ENCODE peak calls at places on chromosome 14, in six cellular contexts. J is astrocyte; F is breast epithelium; X is effector memory CD4-positive, alpha-beta T cell; R is SK-N-SH; L is left ventricle myocardium inferior. Y is an unnamed sample.

GRCh38 chr14:33692762-33693161 is 258.1 kb downstream of the EGLN3 start:
- DNase-seq in J (peak), F (no peak), X (no peak), R (no peak), L (no peak), Y (no peak)

GRCh38 chr14:60965402-60965801 is 15.5 kb downstream of the TRMT5 start:
- DNase-seq in J (peak), F (no peak), X (no peak), R (no peak), L (no peak), Y (no peak)

GRCh38 chr14:31505411-31505810 is 17.6 kb upstream of the GPR33 start:
- DNase-seq in J (peak), F (no peak), X (no peak), R (no peak), L (no peak), Y (no peak)

GRCh38 chr14:101115652-101116051 is 212.1 kb upstream of the RTL1 start:
- DNase-seq in J (no peak), F (no peak), X (no peak), R (no peak), L (no peak), Y (no peak)

GRCh38 chr14:61177279-61178225 is 103.6 kb downstream of the TMEM30B start:
- DNase-seq in J (peak), F (no peak), X (no peak), R (no peak), L (no peak), Y (no peak)

GRCh38 chr14:96267916-96268315 is 11.9 kb downstream of the BDKRB1 start:
- DNase-seq in J (no peak), F (no peak), X (no peak), R (peak), L (no peak), Y (no peak)

GRCh38 chr14:73725116-73726024 is 11.2 kb upstream of the PNMA1 start:
- DNase-seq in J (peak), F (no peak), X (no peak), R (no peak), L (no peak), Y (no peak)

GRCh38 chr14:24311837-24312615 is 724 bp downstream of the LTB4R start:
- DNase-seq in J (no peak), F (no peak), X (no peak), R (no peak), L (no peak), Y (no peak)

GRCh38 chr14:50013934-50014333 is 102.4 kb downstream of the VCPKMT start:
- DNase-seq in J (no peak), F (no peak), X (no peak), R (no peak), L (no peak), Y (no peak)

GRCh38 chr14:90795744-90796143 is 20.5 kb downstream of the TTC7B start:
- DNase-seq in J (peak), F (no peak), X (no peak), R (peak), L (no peak), Y (no peak)

GRCh38 chr14:58638231-58639205 is 756 bp downstream of the DACT1 start:
- DNase-seq in J (peak), F (no peak), X (no peak), R (peak), L (peak), Y (no peak)

GRCh38 chr14:102203382-102203781 is 63.7 kb downstream of the WDR20 start:
- DNase-seq in J (no peak), F (no peak), X (no peak), R (peak), L (no peak), Y (no peak)

DNA sequence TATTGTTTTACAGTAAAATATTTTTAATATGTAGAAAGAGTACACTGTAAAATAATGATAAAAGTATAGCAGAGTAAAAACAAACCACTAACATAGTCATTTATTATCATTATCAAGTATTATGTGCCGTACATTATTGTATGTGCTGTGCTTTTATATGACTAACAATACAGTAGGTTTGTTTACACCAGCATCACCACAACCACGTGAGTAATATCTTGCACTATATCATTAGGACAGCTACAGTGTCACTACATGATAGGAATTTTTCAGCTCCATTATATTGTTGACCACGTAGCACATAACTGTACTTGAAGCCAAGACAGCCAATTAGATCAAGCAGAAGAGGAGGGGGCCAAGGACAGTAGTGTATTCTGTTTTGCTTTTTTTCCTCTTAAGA is 415.4 kb downstream of the RAD51B start:
- DNase-seq in J (peak), F (no peak), X (no peak), R (no peak), L (no peak), Y (no peak)
- H3K27ac ChIP-seq in J (no peak), F (no peak), X (no peak), R (no peak), L (no peak), Y (no peak)

GRCh38 chr14:72563676-72564075 is 330.2 kb downstream of the DPF3 start:
- DNase-seq in J (no peak), F (no peak), X (no peak), R (no peak), L (no peak), Y (no peak)
- H3K27ac ChIP-seq in J (no peak), F (no peak), X (no peak), R (no peak), L (no peak), Y (no peak)

GRCh38 chr14:98162829-98163228 is 1109.2 kb downstream of the BCL11B start:
- DNase-seq in J (no peak), F (no peak), X (no peak), R (no peak), L (no peak), Y (no peak)
- H3K27ac ChIP-seq in J (no peak), F (no peak), X (no peak), R (no peak), L (no peak), Y (no peak)

GRCh38 chr14:104362761-104363605 is 216.6 kb upstream of the C14orf180 start:
- DNase-seq in J (no peak), F (peak), X (no peak), R (peak), L (no peak), Y (no peak)

GRCh38 chr14:104360522-104360921 is 219.0 kb upstream of the C14orf180 start:
- DNase-seq in J (no peak), F (peak), X (no peak), R (peak), L (no peak), Y (no peak)

GRCh38 chr14:104363891-104364760 is 215.4 kb upstream of the C14orf180 start:
- DNase-seq in J (no peak), F (peak), X (no peak), R (peak), L (no peak), Y (no peak)

GRCh38 chr14:104361101-104361591 is 218.4 kb upstream of the C14orf180 start:
- DNase-seq in J (no peak), F (peak), X (no peak), R (peak), L (no peak), Y (no peak)

DNA sequence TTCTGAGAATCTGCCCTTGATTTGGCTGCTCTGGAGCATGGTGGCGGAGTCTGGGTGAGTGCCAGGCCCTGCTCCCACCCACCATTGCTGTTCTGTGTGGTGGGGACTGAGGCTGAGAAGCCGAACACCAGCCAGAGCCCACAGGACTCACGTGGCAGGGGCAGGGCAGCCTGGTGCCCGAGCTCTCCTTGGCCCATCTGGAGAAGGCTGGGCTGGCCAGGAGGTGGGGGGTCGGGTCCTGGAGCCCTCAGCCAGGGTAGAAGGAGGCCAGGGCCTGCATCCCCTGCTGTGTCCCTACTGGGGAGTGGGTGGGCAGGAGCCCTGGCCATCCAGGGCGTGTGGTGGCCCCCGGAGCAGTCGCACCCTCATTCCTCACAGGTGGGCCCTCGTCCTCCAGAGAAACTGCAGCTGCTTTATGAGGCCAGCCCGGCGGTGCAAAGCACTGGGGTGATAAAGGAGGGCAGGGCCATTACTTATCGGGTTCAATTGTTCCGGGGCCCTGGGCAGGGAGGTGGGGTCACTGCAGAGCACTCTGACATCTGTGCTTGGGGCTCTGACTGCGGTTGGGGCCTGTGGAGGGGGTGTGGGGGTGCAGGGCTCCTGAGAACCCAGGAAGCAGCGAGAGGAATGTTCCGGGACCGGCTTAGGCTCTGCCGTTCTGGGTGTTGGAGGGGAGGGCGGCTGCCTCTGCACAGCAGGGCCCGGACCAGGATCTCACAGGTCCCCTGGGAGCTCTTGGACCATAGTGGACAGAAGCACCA is 217.5 kb upstream of the C14orf180 start:
- DNase-seq in J (no peak), F (peak), X (no peak), R (peak), L (no peak), Y (no peak)
- H3K27ac ChIP-seq in J (no peak), F (no peak), X (no peak), R (no peak), L (no peak), Y (no peak)

GRCh38 chr14:22925513-22925912 is 3.7 kb downstream of the PRMT5 start:
- DNase-seq in J (no peak), F (no peak), X (no peak), R (no peak), L (no peak), Y (no peak)
- H3K27ac ChIP-seq in J (no peak), F (no peak), X (no peak), R (no peak), L (no peak), Y (no peak)

GRCh38 chr14:93114713-93115068 is 1.0 kb downstream of the ITPK1 start:
- DNase-seq in J (no peak), F (no peak), X (no peak), R (no peak), L (peak), Y (no peak)
- H3K27ac ChIP-seq in J (no peak), F (peak), X (peak), R (peak), L (peak), Y (peak)

GRCh38 chr14:65434216-65434850 is 21.8 kb downstream of the FUT8 start:
- DNase-seq in J (peak), F (no peak), X (no peak), R (no peak), L (no peak), Y (no peak)
- H3K27ac ChIP-seq in J (no peak), F (no peak), X (no peak), R (no peak), L (no peak), Y (no peak)

DNA sequence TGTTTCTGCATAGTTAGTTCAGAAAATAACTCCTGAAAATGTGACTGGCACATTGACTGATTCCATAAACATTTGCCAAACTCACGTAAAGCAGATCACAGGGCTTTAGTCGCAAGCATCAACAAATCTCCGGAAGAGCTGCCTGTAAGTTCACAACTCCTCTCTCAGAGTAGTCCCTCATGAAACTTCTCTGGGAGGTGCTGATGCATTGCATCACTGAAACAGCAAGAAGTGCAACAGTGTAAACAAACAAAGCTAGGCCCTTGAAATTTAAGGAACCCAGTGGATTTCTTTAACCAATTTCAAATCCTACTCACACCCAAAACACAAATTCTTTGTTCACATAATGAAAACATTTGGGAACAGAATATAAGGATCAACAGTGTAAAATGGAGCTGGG is 1691.7 kb upstream of the FLRT2 start:
- DNase-seq in J (no peak), F (no peak), X (no peak), R (no peak), L (no peak), Y (no peak)
- H3K27ac ChIP-seq in J (no peak), F (no peak), X (no peak), R (no peak), L (no peak), Y (no peak)

GRCh38 chr14:55059333-55059732 is 7.9 kb downstream of the MAPK1IP1L start:
- DNase-seq in J (no peak), F (no peak), X (no peak), R (no peak), L (no peak), Y (no peak)
- H3K27ac ChIP-seq in J (no peak), F (no peak), X (no peak), R (no peak), L (no peak), Y (no peak)

GRCh38 chr14:94572637-94573303 is 8.5 kb upstream of the SERPINA5 start:
- DNase-seq in J (no peak), F (no peak), X (no peak), R (no peak), L (no peak), Y (no peak)
- H3K27ac ChIP-seq in J (no peak), F (no peak), X (no peak), R (no peak), L (peak), Y (no peak)